ENCODE peak calls at places on chromosome 5, in ten cellular contexts. One of them, this sample, is unnamed.
A peak's percentile ranks its signal among the peaks of the same experiment; 100 is the strongest.

GRCh38 chr5:133552925-133553525 is 59.3 kb downstream of the FSTL4 start:
- DNase-seq in activated T-cell treated with anti-CD3 and anti-CD28 coated beads, Interleukin-2, amount 50 U/mL, for 72 hours: peak; percentile 68
- DNase-seq in cerebellum: no peak
- DNase-seq in heart left ventricle: no peak
- DNase-seq in GM23338: peak; percentile 89
- DNase-seq in OCI-LY7: peak; percentile 63
- DNase-seq in stimulated activated CD4-positive, alpha-beta T cell treated with anti-CD3 and anti-CD28 coated beads, Interleukin-4, amount 100 ng/mL, for 1 hour: peak; percentile 57
- DNase-seq in cardiac fibroblast: peak; percentile 63
- DNase-seq in stimulated activated CD8-positive, alpha-beta memory T cell treated with anti-CD3 and anti-CD28 coated beads, Interleukin-12 subunit alpha, Interleukin-12 subunit beta, amount 100 ng/mL, for 1 hour: peak; percentile 5
- DNase-seq in endothelial cell: peak; percentile 80
- DNase-seq in this sample: no peak

GRCh38 chr5:111111956-111112355 is 19.8 kb downstream of the WDR36 start:
- DNase-seq in activated T-cell treated with anti-CD3 and anti-CD28 coated beads, Interleukin-2, amount 50 U/mL, for 72 hours: no peak
- DNase-seq in endothelial cell: no peak
- DNase-seq in stimulated activated CD4-positive, alpha-beta T cell treated with anti-CD3 and anti-CD28 coated beads, Interleukin-4, amount 100 ng/mL, for 1 hour: no peak
- DNase-seq in heart left ventricle: no peak
- DNase-seq in OCI-LY7: no peak
- DNase-seq in stimulated activated CD8-positive, alpha-beta memory T cell treated with anti-CD3 and anti-CD28 coated beads, Interleukin-12 subunit alpha, Interleukin-12 subunit beta, amount 100 ng/mL, for 1 hour: no peak
- DNase-seq in cardiac fibroblast: no peak
- DNase-seq in cerebellum: no peak
- DNase-seq in GM23338: no peak
- DNase-seq in this sample: no peak

GRCh38 chr5:14776640-14777039 is 94.9 kb downstream of the ANKH start:
- DNase-seq in OCI-LY7: no peak
- DNase-seq in GM23338: no peak
- DNase-seq in cardiac fibroblast: no peak
- DNase-seq in endothelial cell: no peak
- DNase-seq in cerebellum: no peak
- DNase-seq in activated T-cell treated with anti-CD3 and anti-CD28 coated beads, Interleukin-2, amount 50 U/mL, for 72 hours: no peak
- DNase-seq in stimulated activated CD4-positive, alpha-beta T cell treated with anti-CD3 and anti-CD28 coated beads, Interleukin-4, amount 100 ng/mL, for 1 hour: no peak
- DNase-seq in heart left ventricle: no peak
- DNase-seq in stimulated activated CD8-positive, alpha-beta memory T cell treated with anti-CD3 and anti-CD28 coated beads, Interleukin-12 subunit alpha, Interleukin-12 subunit beta, amount 100 ng/mL, for 1 hour: no peak
- DNase-seq in this sample: no peak

GRCh38 chr5:170697031-170697430 is 86.5 kb upstream of the GABRP start:
- DNase-seq in heart left ventricle: no peak
- DNase-seq in endothelial cell: no peak
- DNase-seq in activated T-cell treated with anti-CD3 and anti-CD28 coated beads, Interleukin-2, amount 50 U/mL, for 72 hours: no peak
- DNase-seq in cerebellum: no peak
- DNase-seq in GM23338: no peak
- DNase-seq in cardiac fibroblast: no peak
- DNase-seq in OCI-LY7: no peak
- DNase-seq in stimulated activated CD8-positive, alpha-beta memory T cell treated with anti-CD3 and anti-CD28 coated beads, Interleukin-12 subunit alpha, Interleukin-12 subunit beta, amount 100 ng/mL, for 1 hour: no peak
- DNase-seq in stimulated activated CD4-positive, alpha-beta T cell treated with anti-CD3 and anti-CD28 coated beads, Interleukin-4, amount 100 ng/mL, for 1 hour: no peak
- DNase-seq in this sample: no peak

GRCh38 chr5:160506006-160507004 is 84.7 kb downstream of the PTTG1 start:
- DNase-seq in heart left ventricle: peak; percentile 26
- DNase-seq in OCI-LY7: peak; percentile 51
- DNase-seq in stimulated activated CD4-positive, alpha-beta T cell treated with anti-CD3 and anti-CD28 coated beads, Interleukin-4, amount 100 ng/mL, for 1 hour: peak; percentile 43
- DNase-seq in GM23338: peak; percentile 86
- DNase-seq in cerebellum: peak; percentile 20
- DNase-seq in endothelial cell: peak; percentile 38
- DNase-seq in stimulated activated CD8-positive, alpha-beta memory T cell treated with anti-CD3 and anti-CD28 coated beads, Interleukin-12 subunit alpha, Interleukin-12 subunit beta, amount 100 ng/mL, for 1 hour: peak; percentile 59
- DNase-seq in cardiac fibroblast: peak; percentile 71
- DNase-seq in activated T-cell treated with anti-CD3 and anti-CD28 coated beads, Interleukin-2, amount 50 U/mL, for 72 hours: peak; percentile 73
- DNase-seq in this sample: peak; percentile 38

GRCh38 chr5:14410942-14411258 is 170.7 kb upstream of the OTULINL start:
- DNase-seq in stimulated activated CD4-positive, alpha-beta T cell treated with anti-CD3 and anti-CD28 coated beads, Interleukin-4, amount 100 ng/mL, for 1 hour: no peak
- DNase-seq in GM23338: no peak
- DNase-seq in stimulated activated CD8-positive, alpha-beta memory T cell treated with anti-CD3 and anti-CD28 coated beads, Interleukin-12 subunit alpha, Interleukin-12 subunit beta, amount 100 ng/mL, for 1 hour: no peak
- DNase-seq in OCI-LY7: no peak
- DNase-seq in activated T-cell treated with anti-CD3 and anti-CD28 coated beads, Interleukin-2, amount 50 U/mL, for 72 hours: no peak
- DNase-seq in heart left ventricle: no peak
- DNase-seq in endothelial cell: no peak
- DNase-seq in cerebellum: no peak
- DNase-seq in cardiac fibroblast: no peak
- DNase-seq in this sample: no peak

GRCh38 chr5:72144762-72145161 is 37.5 kb downstream of the MAP1B start:
- DNase-seq in endothelial cell: no peak
- DNase-seq in cerebellum: no peak
- DNase-seq in cardiac fibroblast: no peak
- DNase-seq in OCI-LY7: no peak
- DNase-seq in stimulated activated CD8-positive, alpha-beta memory T cell treated with anti-CD3 and anti-CD28 coated beads, Interleukin-12 subunit alpha, Interleukin-12 subunit beta, amount 100 ng/mL, for 1 hour: no peak
- DNase-seq in activated T-cell treated with anti-CD3 and anti-CD28 coated beads, Interleukin-2, amount 50 U/mL, for 72 hours: no peak
- DNase-seq in stimulated activated CD4-positive, alpha-beta T cell treated with anti-CD3 and anti-CD28 coated beads, Interleukin-4, amount 100 ng/mL, for 1 hour: no peak
- DNase-seq in heart left ventricle: no peak
- DNase-seq in GM23338: no peak
- DNase-seq in this sample: no peak

GRCh38 chr5:6225121-6225607 is 153.2 kb downstream of the MED10 start:
- DNase-seq in heart left ventricle: no peak
- DNase-seq in cerebellum: no peak
- DNase-seq in activated T-cell treated with anti-CD3 and anti-CD28 coated beads, Interleukin-2, amount 50 U/mL, for 72 hours: no peak
- DNase-seq in OCI-LY7: no peak
- DNase-seq in stimulated activated CD8-positive, alpha-beta memory T cell treated with anti-CD3 and anti-CD28 coated beads, Interleukin-12 subunit alpha, Interleukin-12 subunit beta, amount 100 ng/mL, for 1 hour: no peak
- DNase-seq in stimulated activated CD4-positive, alpha-beta T cell treated with anti-CD3 and anti-CD28 coated beads, Interleukin-4, amount 100 ng/mL, for 1 hour: no peak
- DNase-seq in GM23338: no peak
- DNase-seq in cardiac fibroblast: no peak
- DNase-seq in endothelial cell: no peak
- DNase-seq in this sample: no peak

GRCh38 chr5:143717400-143717799 is 94.6 kb upstream of the HMHB1 start:
- DNase-seq in OCI-LY7: no peak
- DNase-seq in endothelial cell: no peak
- DNase-seq in stimulated activated CD8-positive, alpha-beta memory T cell treated with anti-CD3 and anti-CD28 coated beads, Interleukin-12 subunit alpha, Interleukin-12 subunit beta, amount 100 ng/mL, for 1 hour: no peak
- DNase-seq in GM23338: no peak
- DNase-seq in stimulated activated CD4-positive, alpha-beta T cell treated with anti-CD3 and anti-CD28 coated beads, Interleukin-4, amount 100 ng/mL, for 1 hour: no peak
- DNase-seq in cerebellum: no peak
- DNase-seq in activated T-cell treated with anti-CD3 and anti-CD28 coated beads, Interleukin-2, amount 50 U/mL, for 72 hours: no peak
- DNase-seq in heart left ventricle: no peak
- DNase-seq in cardiac fibroblast: peak; percentile 90
- DNase-seq in this sample: no peak

GRCh38 chr5:1728846-1729245 is 70.8 kb downstream of the MRPL36 start:
- DNase-seq in cerebellum: no peak
- DNase-seq in stimulated activated CD4-positive, alpha-beta T cell treated with anti-CD3 and anti-CD28 coated beads, Interleukin-4, amount 100 ng/mL, for 1 hour: no peak
- DNase-seq in activated T-cell treated with anti-CD3 and anti-CD28 coated beads, Interleukin-2, amount 50 U/mL, for 72 hours: no peak
- DNase-seq in stimulated activated CD8-positive, alpha-beta memory T cell treated with anti-CD3 and anti-CD28 coated beads, Interleukin-12 subunit alpha, Interleukin-12 subunit beta, amount 100 ng/mL, for 1 hour: no peak
- DNase-seq in GM23338: no peak
- DNase-seq in cardiac fibroblast: no peak
- DNase-seq in OCI-LY7: no peak
- DNase-seq in endothelial cell: peak; percentile 0
- DNase-seq in heart left ventricle: no peak
- DNase-seq in this sample: peak; percentile 39

GRCh38 chr5:60830581-60831127 is 13.4 kb downstream of the ELOVL7 start:
- DNase-seq in stimulated activated CD8-positive, alpha-beta memory T cell treated with anti-CD3 and anti-CD28 coated beads, Interleukin-12 subunit alpha, Interleukin-12 subunit beta, amount 100 ng/mL, for 1 hour: no peak
- DNase-seq in GM23338: no peak
- DNase-seq in stimulated activated CD4-positive, alpha-beta T cell treated with anti-CD3 and anti-CD28 coated beads, Interleukin-4, amount 100 ng/mL, for 1 hour: no peak
- DNase-seq in cardiac fibroblast: no peak
- DNase-seq in heart left ventricle: no peak
- DNase-seq in cerebellum: no peak
- DNase-seq in endothelial cell: no peak
- DNase-seq in OCI-LY7: no peak
- DNase-seq in activated T-cell treated with anti-CD3 and anti-CD28 coated beads, Interleukin-2, amount 50 U/mL, for 72 hours: no peak
- DNase-seq in this sample: no peak

GRCh38 chr5:56440871-56441740 is 208.0 kb upstream of the ANKRD55 start:
- DNase-seq in heart left ventricle: no peak
- DNase-seq in cardiac fibroblast: peak; percentile 88
- DNase-seq in stimulated activated CD8-positive, alpha-beta memory T cell treated with anti-CD3 and anti-CD28 coated beads, Interleukin-12 subunit alpha, Interleukin-12 subunit beta, amount 100 ng/mL, for 1 hour: no peak
- DNase-seq in stimulated activated CD4-positive, alpha-beta T cell treated with anti-CD3 and anti-CD28 coated beads, Interleukin-4, amount 100 ng/mL, for 1 hour: no peak
- DNase-seq in cerebellum: no peak
- DNase-seq in activated T-cell treated with anti-CD3 and anti-CD28 coated beads, Interleukin-2, amount 50 U/mL, for 72 hours: no peak
- DNase-seq in OCI-LY7: no peak
- DNase-seq in endothelial cell: no peak
- DNase-seq in GM23338: no peak
- DNase-seq in this sample: no peak

GRCh38 chr5:151104795-151105194 is 24.0 kb upstream of the TNIP1 start:
- DNase-seq in OCI-LY7: no peak
- DNase-seq in stimulated activated CD8-positive, alpha-beta memory T cell treated with anti-CD3 and anti-CD28 coated beads, Interleukin-12 subunit alpha, Interleukin-12 subunit beta, amount 100 ng/mL, for 1 hour: no peak
- DNase-seq in cardiac fibroblast: peak; percentile 95
- DNase-seq in endothelial cell: no peak
- DNase-seq in heart left ventricle: no peak
- DNase-seq in GM23338: no peak
- DNase-seq in cerebellum: no peak
- DNase-seq in stimulated activated CD4-positive, alpha-beta T cell treated with anti-CD3 and anti-CD28 coated beads, Interleukin-4, amount 100 ng/mL, for 1 hour: no peak
- DNase-seq in activated T-cell treated with anti-CD3 and anti-CD28 coated beads, Interleukin-2, amount 50 U/mL, for 72 hours: no peak
- DNase-seq in this sample: peak; percentile 58

GRCh38 chr5:84403773-84404172 is 19.1 kb upstream of the EDIL3 start:
- DNase-seq in GM23338: no peak
- DNase-seq in stimulated activated CD8-positive, alpha-beta memory T cell treated with anti-CD3 and anti-CD28 coated beads, Interleukin-12 subunit alpha, Interleukin-12 subunit beta, amount 100 ng/mL, for 1 hour: no peak
- DNase-seq in cerebellum: no peak
- DNase-seq in endothelial cell: no peak
- DNase-seq in activated T-cell treated with anti-CD3 and anti-CD28 coated beads, Interleukin-2, amount 50 U/mL, for 72 hours: no peak
- DNase-seq in stimulated activated CD4-positive, alpha-beta T cell treated with anti-CD3 and anti-CD28 coated beads, Interleukin-4, amount 100 ng/mL, for 1 hour: no peak
- DNase-seq in cardiac fibroblast: peak; percentile 61
- DNase-seq in heart left ventricle: no peak
- DNase-seq in OCI-LY7: no peak
- DNase-seq in this sample: no peak

GRCh38 chr5:33091571-33092363 is 349.0 kb upstream of the TARS1 start:
- DNase-seq in endothelial cell: no peak
- DNase-seq in activated T-cell treated with anti-CD3 and anti-CD28 coated beads, Interleukin-2, amount 50 U/mL, for 72 hours: no peak
- DNase-seq in stimulated activated CD8-positive, alpha-beta memory T cell treated with anti-CD3 and anti-CD28 coated beads, Interleukin-12 subunit alpha, Interleukin-12 subunit beta, amount 100 ng/mL, for 1 hour: no peak
- DNase-seq in OCI-LY7: no peak
- DNase-seq in cerebellum: no peak
- DNase-seq in cardiac fibroblast: peak; percentile 77
- DNase-seq in heart left ventricle: no peak
- DNase-seq in GM23338: peak; percentile 6
- DNase-seq in stimulated activated CD4-positive, alpha-beta T cell treated with anti-CD3 and anti-CD28 coated beads, Interleukin-4, amount 100 ng/mL, for 1 hour: no peak
- DNase-seq in this sample: no peak

GRCh38 chr5:53963958-53964357 is 346.4 kb downstream of the ARL15 start:
- DNase-seq in stimulated activated CD4-positive, alpha-beta T cell treated with anti-CD3 and anti-CD28 coated beads, Interleukin-4, amount 100 ng/mL, for 1 hour: no peak
- DNase-seq in GM23338: peak; percentile 21
- DNase-seq in cerebellum: no peak
- DNase-seq in activated T-cell treated with anti-CD3 and anti-CD28 coated beads, Interleukin-2, amount 50 U/mL, for 72 hours: no peak
- DNase-seq in heart left ventricle: no peak
- DNase-seq in endothelial cell: no peak
- DNase-seq in OCI-LY7: no peak
- DNase-seq in stimulated activated CD8-positive, alpha-beta memory T cell treated with anti-CD3 and anti-CD28 coated beads, Interleukin-12 subunit alpha, Interleukin-12 subunit beta, amount 100 ng/mL, for 1 hour: no peak
- DNase-seq in cardiac fibroblast: no peak
- DNase-seq in this sample: no peak

GRCh38 chr5:173396311-173396993 is 68.2 kb upstream of the STC2 start:
- DNase-seq in stimulated activated CD8-positive, alpha-beta memory T cell treated with anti-CD3 and anti-CD28 coated beads, Interleukin-12 subunit alpha, Interleukin-12 subunit beta, amount 100 ng/mL, for 1 hour: no peak
- DNase-seq in OCI-LY7: no peak
- DNase-seq in stimulated activated CD4-positive, alpha-beta T cell treated with anti-CD3 and anti-CD28 coated beads, Interleukin-4, amount 100 ng/mL, for 1 hour: no peak
- DNase-seq in cerebellum: peak; percentile 30
- DNase-seq in GM23338: peak; percentile 81
- DNase-seq in activated T-cell treated with anti-CD3 and anti-CD28 coated beads, Interleukin-2, amount 50 U/mL, for 72 hours: no peak
- DNase-seq in heart left ventricle: no peak
- DNase-seq in cardiac fibroblast: peak; percentile 7
- DNase-seq in endothelial cell: peak; percentile 30
- DNase-seq in this sample: no peak

GRCh38 chr5:65209341-65209740 is 272.4 kb downstream of the ADAMTS6 start:
- DNase-seq in stimulated activated CD4-positive, alpha-beta T cell treated with anti-CD3 and anti-CD28 coated beads, Interleukin-4, amount 100 ng/mL, for 1 hour: no peak
- DNase-seq in GM23338: no peak
- DNase-seq in OCI-LY7: no peak
- DNase-seq in cardiac fibroblast: peak; percentile 71
- DNase-seq in activated T-cell treated with anti-CD3 and anti-CD28 coated beads, Interleukin-2, amount 50 U/mL, for 72 hours: no peak
- DNase-seq in heart left ventricle: no peak
- DNase-seq in stimulated activated CD8-positive, alpha-beta memory T cell treated with anti-CD3 and anti-CD28 coated beads, Interleukin-12 subunit alpha, Interleukin-12 subunit beta, amount 100 ng/mL, for 1 hour: no peak
- DNase-seq in endothelial cell: no peak
- DNase-seq in cerebellum: no peak
- DNase-seq in this sample: no peak

GRCh38 chr5:109920736-109921135 is 231.0 kb downstream of the MAN2A1 start:
- DNase-seq in heart left ventricle: no peak
- DNase-seq in GM23338: no peak
- DNase-seq in cardiac fibroblast: no peak
- DNase-seq in stimulated activated CD8-positive, alpha-beta memory T cell treated with anti-CD3 and anti-CD28 coated beads, Interleukin-12 subunit alpha, Interleukin-12 subunit beta, amount 100 ng/mL, for 1 hour: no peak
- DNase-seq in activated T-cell treated with anti-CD3 and anti-CD28 coated beads, Interleukin-2, amount 50 U/mL, for 72 hours: no peak
- DNase-seq in cerebellum: no peak
- DNase-seq in endothelial cell: no peak
- DNase-seq in OCI-LY7: no peak
- DNase-seq in stimulated activated CD4-positive, alpha-beta T cell treated with anti-CD3 and anti-CD28 coated beads, Interleukin-4, amount 100 ng/mL, for 1 hour: no peak
- DNase-seq in this sample: no peak

GRCh38 chr5:57434227-57434640 is 48.4 kb downstream of the ACTBL2 start:
- DNase-seq in endothelial cell: no peak
- DNase-seq in OCI-LY7: no peak
- DNase-seq in stimulated activated CD4-positive, alpha-beta T cell treated with anti-CD3 and anti-CD28 coated beads, Interleukin-4, amount 100 ng/mL, for 1 hour: no peak
- DNase-seq in cardiac fibroblast: peak; percentile 94
- DNase-seq in heart left ventricle: peak; percentile 63
- DNase-seq in stimulated activated CD8-positive, alpha-beta memory T cell treated with anti-CD3 and anti-CD28 coated beads, Interleukin-12 subunit alpha, Interleukin-12 subunit beta, amount 100 ng/mL, for 1 hour: no peak
- DNase-seq in GM23338: no peak
- DNase-seq in cerebellum: no peak
- DNase-seq in activated T-cell treated with anti-CD3 and anti-CD28 coated beads, Interleukin-2, amount 50 U/mL, for 72 hours: no peak
- DNase-seq in this sample: no peak

GRCh38 chr5:157076558-157076957 is 17.6 kb upstream of the HAVCR1 start:
- DNase-seq in stimulated activated CD4-positive, alpha-beta T cell treated with anti-CD3 and anti-CD28 coated beads, Interleukin-4, amount 100 ng/mL, for 1 hour: no peak
- DNase-seq in activated T-cell treated with anti-CD3 and anti-CD28 coated beads, Interleukin-2, amount 50 U/mL, for 72 hours: peak; percentile 26
- DNase-seq in endothelial cell: no peak
- DNase-seq in stimulated activated CD8-positive, alpha-beta memory T cell treated with anti-CD3 and anti-CD28 coated beads, Interleukin-12 subunit alpha, Interleukin-12 subunit beta, amount 100 ng/mL, for 1 hour: no peak
- DNase-seq in heart left ventricle: no peak
- DNase-seq in cerebellum: no peak
- DNase-seq in GM23338: no peak
- DNase-seq in OCI-LY7: no peak
- DNase-seq in cardiac fibroblast: peak; percentile 6
- DNase-seq in this sample: peak; percentile 35

GRCh38 chr5:74833537-74834266 is 32.5 kb downstream of the FAM169A start:
- DNase-seq in stimulated activated CD4-positive, alpha-beta T cell treated with anti-CD3 and anti-CD28 coated beads, Interleukin-4, amount 100 ng/mL, for 1 hour: no peak
- DNase-seq in cardiac fibroblast: no peak
- DNase-seq in endothelial cell: no peak
- DNase-seq in cerebellum: no peak
- DNase-seq in stimulated activated CD8-positive, alpha-beta memory T cell treated with anti-CD3 and anti-CD28 coated beads, Interleukin-12 subunit alpha, Interleukin-12 subunit beta, amount 100 ng/mL, for 1 hour: no peak
- DNase-seq in OCI-LY7: no peak
- DNase-seq in activated T-cell treated with anti-CD3 and anti-CD28 coated beads, Interleukin-2, amount 50 U/mL, for 72 hours: no peak
- DNase-seq in GM23338: no peak
- DNase-seq in heart left ventricle: no peak
- DNase-seq in this sample: no peak

GRCh38 chr5:152650413-152650812 is 245.3 kb upstream of the NMUR2 start:
- DNase-seq in GM23338: no peak
- DNase-seq in activated T-cell treated with anti-CD3 and anti-CD28 coated beads, Interleukin-2, amount 50 U/mL, for 72 hours: no peak
- DNase-seq in endothelial cell: no peak
- DNase-seq in heart left ventricle: no peak
- DNase-seq in cerebellum: no peak
- DNase-seq in stimulated activated CD4-positive, alpha-beta T cell treated with anti-CD3 and anti-CD28 coated beads, Interleukin-4, amount 100 ng/mL, for 1 hour: no peak
- DNase-seq in cardiac fibroblast: no peak
- DNase-seq in OCI-LY7: no peak
- DNase-seq in stimulated activated CD8-positive, alpha-beta memory T cell treated with anti-CD3 and anti-CD28 coated beads, Interleukin-12 subunit alpha, Interleukin-12 subunit beta, amount 100 ng/mL, for 1 hour: no peak
- DNase-seq in this sample: no peak

GRCh38 chr5:124952566-124952965 is 206.1 kb upstream of the ZNF608 start:
- DNase-seq in GM23338: no peak
- DNase-seq in heart left ventricle: no peak
- DNase-seq in OCI-LY7: peak; percentile 64
- DNase-seq in stimulated activated CD4-positive, alpha-beta T cell treated with anti-CD3 and anti-CD28 coated beads, Interleukin-4, amount 100 ng/mL, for 1 hour: no peak
- DNase-seq in stimulated activated CD8-positive, alpha-beta memory T cell treated with anti-CD3 and anti-CD28 coated beads, Interleukin-12 subunit alpha, Interleukin-12 subunit beta, amount 100 ng/mL, for 1 hour: no peak
- DNase-seq in activated T-cell treated with anti-CD3 and anti-CD28 coated beads, Interleukin-2, amount 50 U/mL, for 72 hours: no peak
- DNase-seq in cerebellum: no peak
- DNase-seq in endothelial cell: no peak
- DNase-seq in cardiac fibroblast: no peak
- DNase-seq in this sample: no peak

GRCh38 chr5:127011961-127012644 is 18.3 kb downstream of the MARCHF3 start:
- DNase-seq in endothelial cell: no peak
- DNase-seq in cerebellum: no peak
- DNase-seq in OCI-LY7: no peak
- DNase-seq in activated T-cell treated with anti-CD3 and anti-CD28 coated beads, Interleukin-2, amount 50 U/mL, for 72 hours: no peak
- DNase-seq in stimulated activated CD8-positive, alpha-beta memory T cell treated with anti-CD3 and anti-CD28 coated beads, Interleukin-12 subunit alpha, Interleukin-12 subunit beta, amount 100 ng/mL, for 1 hour: no peak
- DNase-seq in stimulated activated CD4-positive, alpha-beta T cell treated with anti-CD3 and anti-CD28 coated beads, Interleukin-4, amount 100 ng/mL, for 1 hour: no peak
- DNase-seq in GM23338: no peak
- DNase-seq in heart left ventricle: no peak
- DNase-seq in cardiac fibroblast: peak; percentile 29
- DNase-seq in this sample: no peak

GRCh38 chr5:31894131-31894530 is 255.2 kb downstream of the PDZD2 start:
- DNase-seq in GM23338: no peak
- DNase-seq in stimulated activated CD4-positive, alpha-beta T cell treated with anti-CD3 and anti-CD28 coated beads, Interleukin-4, amount 100 ng/mL, for 1 hour: no peak
- DNase-seq in OCI-LY7: no peak
- DNase-seq in endothelial cell: no peak
- DNase-seq in activated T-cell treated with anti-CD3 and anti-CD28 coated beads, Interleukin-2, amount 50 U/mL, for 72 hours: no peak
- DNase-seq in heart left ventricle: no peak
- DNase-seq in cardiac fibroblast: no peak
- DNase-seq in stimulated activated CD8-positive, alpha-beta memory T cell treated with anti-CD3 and anti-CD28 coated beads, Interleukin-12 subunit alpha, Interleukin-12 subunit beta, amount 100 ng/mL, for 1 hour: no peak
- DNase-seq in cerebellum: no peak
- DNase-seq in this sample: no peak

GRCh38 chr5:137254695-137255094 is 244.4 kb downstream of the SPOCK1 start:
- DNase-seq in GM23338: no peak
- DNase-seq in cerebellum: peak; percentile 87
- DNase-seq in stimulated activated CD8-positive, alpha-beta memory T cell treated with anti-CD3 and anti-CD28 coated beads, Interleukin-12 subunit alpha, Interleukin-12 subunit beta, amount 100 ng/mL, for 1 hour: no peak
- DNase-seq in heart left ventricle: no peak
- DNase-seq in endothelial cell: no peak
- DNase-seq in cardiac fibroblast: peak; percentile 69
- DNase-seq in OCI-LY7: no peak
- DNase-seq in stimulated activated CD4-positive, alpha-beta T cell treated with anti-CD3 and anti-CD28 coated beads, Interleukin-4, amount 100 ng/mL, for 1 hour: no peak
- DNase-seq in activated T-cell treated with anti-CD3 and anti-CD28 coated beads, Interleukin-2, amount 50 U/mL, for 72 hours: no peak
- DNase-seq in this sample: no peak

GRCh38 chr5:112142769-112143270 is 276.3 kb downstream of the EPB41L4A start:
- DNase-seq in endothelial cell: no peak
- DNase-seq in activated T-cell treated with anti-CD3 and anti-CD28 coated beads, Interleukin-2, amount 50 U/mL, for 72 hours: no peak
- DNase-seq in stimulated activated CD8-positive, alpha-beta memory T cell treated with anti-CD3 and anti-CD28 coated beads, Interleukin-12 subunit alpha, Interleukin-12 subunit beta, amount 100 ng/mL, for 1 hour: no peak
- DNase-seq in stimulated activated CD4-positive, alpha-beta T cell treated with anti-CD3 and anti-CD28 coated beads, Interleukin-4, amount 100 ng/mL, for 1 hour: no peak
- DNase-seq in GM23338: no peak
- DNase-seq in OCI-LY7: no peak
- DNase-seq in cerebellum: no peak
- DNase-seq in heart left ventricle: peak; percentile 54
- DNase-seq in cardiac fibroblast: peak; percentile 89
- DNase-seq in this sample: no peak